ENCODE peak calls at places on chromosomes 13 and 19, in nine cellular contexts. P is heart left ventricle; M is NCI-H1694 treated with DMSO at 0.1 percent for 48 hours; I is ascending aorta; W is hippocampal formation; R is CD4-positive, alpha-beta memory T cell; V is posterior vena cava; L is HT-29; H is choroid plexus epithelial cell. F is an unnamed sample.

GRCh38 chr13:51833980-51834379 is 11.0 kb downstream of the TMEM272 start:
- DNase-seq in P (no peak), M (no peak), I (no peak), W (no peak), R (no peak), V (no peak), L (no peak), H (no peak), F (no peak)

GRCh38 chr13:66305960-66306617 is 924.0 kb downstream of the PCDH9 start:
- DNase-seq in P (no peak), M (no peak), I (no peak), W (no peak), R (no peak), V (no peak), L (no peak), H (no peak), F (no peak)

GRCh38 chr13:34864650-34865049 is 77.4 kb upstream of the NBEA start:
- DNase-seq in P (no peak), M (no peak), I (no peak), W (no peak), R (no peak), V (no peak), L (peak; percentile 34), H (no peak), F (no peak)

GRCh38 chr13:31045621-31046081 is 113.2 kb downstream of the TEX26 start:
- DNase-seq in P (peak; percentile 75), M (no peak), I (peak; percentile 80), W (no peak), R (peak; percentile 16), V (peak; percentile 91), L (peak; percentile 100), H (peak; percentile 97), F (peak; percentile 97)

GRCh38 chr19:35083678-35084077 is 31.9 kb upstream of the FXYD3 start:
- DNase-seq in P (no peak), M (no peak), I (no peak), W (no peak), R (no peak), V (no peak), L (no peak), H (no peak), F (no peak)

GRCh38 chr13:95745752-95746151 is 68.8 kb downstream of the DNAJC3 start:
- DNase-seq in P (no peak), M (no peak), I (no peak), W (no peak), R (no peak), V (no peak), L (no peak), H (peak; percentile 35), F (no peak)

GRCh38 chr19:46907880-46908279 is 47.1 kb downstream of the ARHGAP35 start:
- DNase-seq in P (peak; percentile 40), M (no peak), I (no peak), W (peak; percentile 54), R (no peak), V (no peak), L (no peak), H (no peak), F (no peak)

GRCh38 chr13:110714798-110715394 is 1.4 kb downstream of the ING1 start:
- DNase-seq in P (peak; percentile 66), M (peak; percentile 58), I (peak; percentile 84), W (peak; percentile 11), R (no peak), V (peak; percentile 88), L (no peak), H (peak; percentile 58), F (peak; percentile 25)

GRCh38 chr19:1690570-1691307 is 38.3 kb upstream of the TCF3 start:
- DNase-seq in P (no peak), M (no peak), I (no peak), W (no peak), R (peak; percentile 38), V (no peak), L (peak; percentile 34), H (peak; percentile 33), F (no peak)

GRCh38 chr13:97028441-97029299 is 34.4 kb upstream of the OXGR1 start:
- DNase-seq in P (no peak), M (peak; percentile 35), I (peak; percentile 84), W (peak; percentile 25), R (peak; percentile 28), V (no peak), L (peak; percentile 90), H (peak; percentile 68), F (peak; percentile 40)

GRCh38 chr19:55069137-55069858 is 6.3 kb upstream of the RDH13 start:
- DNase-seq in P (peak; percentile 65), M (no peak), I (no peak), W (no peak), R (no peak), V (no peak), L (peak; percentile 96), H (no peak), F (no peak)

GRCh38 chr19:39502640-39503417 is 4.1 kb downstream of the DLL3 start:
- DNase-seq in P (peak; percentile 67), M (no peak), I (peak; percentile 65), W (no peak), R (peak; percentile 81), V (peak; percentile 88), L (peak; percentile 61), H (peak; percentile 73), F (peak; percentile 73)

GRCh38 chr13:101343128-101343787 is 73.0 kb downstream of the NALCN start:
- DNase-seq in P (no peak), M (no peak), I (no peak), W (no peak), R (no peak), V (no peak), L (no peak), H (peak; percentile 20), F (peak; percentile 18)

GRCh38 chr13:94435604-94436226 is 43.8 kb downstream of the DCT start:
- DNase-seq in P (no peak), M (peak; percentile 87), I (no peak), W (peak; percentile 90), R (peak; percentile 44), V (no peak), L (peak; percentile 74), H (peak; percentile 75), F (peak; percentile 58)

GRCh38 chr19:368624-369020 is 24.0 kb upstream of the MIER2 start:
- DNase-seq in P (no peak), M (no peak), I (peak; percentile 16), W (no peak), R (no peak), V (peak; percentile 59), L (no peak), H (no peak), F (no peak)

GRCh38 chr13:40271511-40271910 is 394.9 kb downstream of the FOXO1 start:
- DNase-seq in P (peak; percentile 50), M (no peak), I (peak; percentile 74), W (no peak), R (no peak), V (peak; percentile 77), L (no peak), H (no peak), F (no peak)

F was measured in IMR-90.